ENCODE peak calls at places on chromosomes 5 and 9, in five cellular contexts. One of them, this sample, is unnamed.

GRCh38 chr5:75260708-75261107 is 24.0 kb upstream of the ANKRD31 start:
- DNase-seq in tibial artery: no peak
- DNase-seq in AG09319: no peak
- DNase-seq in tibial nerve: no peak
- DNase-seq in IMR-90: no peak
- DNase-seq in this sample: no peak

GRCh38 chr5:113047234-113047633 is 70.6 kb downstream of the DCP2 start:
- DNase-seq in IMR-90: no peak
- DNase-seq in tibial nerve: no peak
- DNase-seq in AG09319: no peak
- DNase-seq in tibial artery: no peak
- DNase-seq in this sample: no peak

GRCh38 chr5:179224741-179225140 is 120.5 kb downstream of the ADAMTS2 start:
- DNase-seq in AG09319: no peak
- DNase-seq in tibial artery: no peak
- DNase-seq in tibial nerve: no peak
- DNase-seq in IMR-90: no peak
- DNase-seq in this sample: no peak

GRCh38 chr5:59517926-59518585 is 375.5 kb downstream of the PDE4D start:
- DNase-seq in AG09319: no peak
- DNase-seq in IMR-90: peak; percentile 62
- DNase-seq in tibial nerve: no peak
- DNase-seq in tibial artery: no peak
- DNase-seq in this sample: no peak

GRCh38 chr9:17063535-17064135 is 71.2 kb upstream of the CNTLN start:
- DNase-seq in IMR-90: peak; percentile 64
- DNase-seq in tibial nerve: no peak
- DNase-seq in tibial artery: no peak
- DNase-seq in AG09319: peak; percentile 10
- DNase-seq in this sample: peak; percentile 11

GRCh38 chr9:80197661-80198060 is 625.9 kb downstream of the TLE4 start:
- DNase-seq in tibial artery: no peak
- DNase-seq in tibial nerve: no peak
- DNase-seq in AG09319: no peak
- DNase-seq in IMR-90: peak; percentile 84
- DNase-seq in this sample: no peak

GRCh38 chr9:111572945-111573604 is 26.4 kb downstream of the PTGR1 start:
- DNase-seq in IMR-90: peak; percentile 97
- DNase-seq in tibial nerve: no peak
- DNase-seq in tibial artery: no peak
- DNase-seq in AG09319: peak; percentile 88
- DNase-seq in this sample: no peak

GRCh38 chr9:11618241-11618805 is 1005.5 kb upstream of the PTPRD start:
- DNase-seq in tibial nerve: no peak
- DNase-seq in tibial artery: no peak
- DNase-seq in IMR-90: no peak
- DNase-seq in AG09319: no peak
- DNase-seq in this sample: no peak

GRCh38 chr9:86602715-86603114 is 248.5 kb upstream of the TUT7 start:
- DNase-seq in tibial nerve: no peak
- DNase-seq in IMR-90: no peak
- DNase-seq in AG09319: no peak
- DNase-seq in tibial artery: no peak
- DNase-seq in this sample: no peak

GRCh38 chr5:112388010-112388553 is 31.0 kb downstream of the EPB41L4A start:
- DNase-seq in AG09319: no peak
- DNase-seq in tibial artery: no peak
- DNase-seq in IMR-90: no peak
- DNase-seq in tibial nerve: no peak
- DNase-seq in this sample: no peak

GRCh38 chr9:103471241-103471640 is 476.1 kb downstream of the CYLC2 start:
- DNase-seq in tibial nerve: no peak
- DNase-seq in tibial artery: no peak
- DNase-seq in IMR-90: no peak
- DNase-seq in AG09319: no peak
- DNase-seq in this sample: no peak

GRCh38 chr5:132083065-132083678 is 9.6 kb downstream of the CSF2 start:
- DNase-seq in tibial nerve: no peak
- DNase-seq in IMR-90: no peak
- DNase-seq in AG09319: no peak
- DNase-seq in tibial artery: no peak
- DNase-seq in this sample: peak; percentile 79

GRCh38 chr9:5631021-5631420 is 2.1 kb downstream of the RIC1 start:
- DNase-seq in tibial artery: no peak
- DNase-seq in IMR-90: no peak
- DNase-seq in AG09319: no peak
- DNase-seq in tibial nerve: no peak
- DNase-seq in this sample: no peak

GRCh38 chr9:106757539-106757938 is 105.4 kb upstream of the ZNF462 start:
- DNase-seq in AG09319: no peak
- DNase-seq in tibial artery: no peak
- DNase-seq in IMR-90: no peak
- DNase-seq in tibial nerve: no peak
- DNase-seq in this sample: no peak

GRCh38 chr5:157159209-157159751 is 6.8 kb downstream of the GARIN3 start:
- DNase-seq in tibial artery: no peak
- DNase-seq in AG09319: no peak
- DNase-seq in tibial nerve: no peak
- DNase-seq in IMR-90: no peak
- DNase-seq in this sample: peak; percentile 70

GRCh38 chr5:36442352-36442751 is 140.7 kb upstream of the RANBP3L start:
- DNase-seq in IMR-90: no peak
- DNase-seq in AG09319: no peak
- DNase-seq in tibial nerve: no peak
- DNase-seq in tibial artery: no peak
- DNase-seq in this sample: no peak

GRCh38 chr5:35598707-35599370 is 18.8 kb upstream of the SPEF2 start:
- DNase-seq in IMR-90: no peak
- DNase-seq in tibial nerve: no peak
- DNase-seq in tibial artery: no peak
- DNase-seq in AG09319: no peak
- DNase-seq in this sample: no peak

GRCh38 chr9:127166651-127167524 is 44.5 kb upstream of the ANGPTL2 start:
- DNase-seq in tibial artery: no peak
- DNase-seq in tibial nerve: no peak
- DNase-seq in AG09319: no peak
- DNase-seq in IMR-90: peak; percentile 36
- DNase-seq in this sample: no peak

GRCh38 chr9:3916984-3917383 is 382.9 kb downstream of the GLIS3 start:
- DNase-seq in tibial nerve: no peak
- DNase-seq in tibial artery: no peak
- DNase-seq in IMR-90: peak; percentile 82
- DNase-seq in AG09319: peak; percentile 60
- DNase-seq in this sample: no peak

GRCh38 chr9:138003485-138004190 is 126.1 kb downstream of the CACNA1B start:
- DNase-seq in AG09319: no peak
- DNase-seq in tibial nerve: no peak
- DNase-seq in IMR-90: no peak
- DNase-seq in tibial artery: no peak
- DNase-seq in this sample: no peak

GRCh38 chr9:84652496-84653081 is 16.9 kb upstream of the NTRK2 start:
- DNase-seq in tibial artery: no peak
- DNase-seq in tibial nerve: no peak
- DNase-seq in IMR-90: no peak
- DNase-seq in AG09319: no peak
- DNase-seq in this sample: no peak

GRCh38 chr5:143396353-143396940 is 7.0 kb downstream of the NR3C1 start:
- DNase-seq in IMR-90: no peak
- DNase-seq in tibial artery: no peak
- DNase-seq in tibial nerve: no peak
- DNase-seq in AG09319: no peak
- DNase-seq in this sample: no peak

GRCh38 chr5:32068561-32068960 is 105.6 kb downstream of the GOLPH3 start:
- DNase-seq in tibial artery: no peak
- DNase-seq in IMR-90: no peak
- DNase-seq in AG09319: no peak
- DNase-seq in tibial nerve: no peak
- DNase-seq in this sample: no peak

GRCh38 chr5:84017704-84018240 is 297.1 kb upstream of the HAPLN1 start:
- DNase-seq in AG09319: no peak
- DNase-seq in tibial artery: no peak
- DNase-seq in IMR-90: peak; percentile 40
- DNase-seq in tibial nerve: no peak
- DNase-seq in this sample: no peak

GRCh38 chr5:73282383-73282782 is 109.4 kb downstream of the TMEM174 start:
- DNase-seq in IMR-90: no peak
- DNase-seq in tibial artery: no peak
- DNase-seq in AG09319: no peak
- DNase-seq in tibial nerve: no peak
- DNase-seq in this sample: no peak

GRCh38 chr5:1523793-1524480 is at the start of gene LPCAT1:
- DNase-seq in IMR-90: peak; percentile 60
- DNase-seq in AG09319: no peak
- DNase-seq in tibial artery: peak; percentile 54
- DNase-seq in tibial nerve: peak; percentile 46
- DNase-seq in this sample: peak; percentile 78

GRCh38 chr5:39891376-39891775 is 466.6 kb upstream of the DAB2 start:
- DNase-seq in tibial nerve: no peak
- DNase-seq in tibial artery: no peak
- DNase-seq in IMR-90: no peak
- DNase-seq in AG09319: no peak
- DNase-seq in this sample: no peak

GRCh38 chr9:86353591-86354047 is 591 bp downstream of the TUT7 start:
- DNase-seq in IMR-90: no peak
- DNase-seq in AG09319: no peak
- DNase-seq in tibial artery: no peak
- DNase-seq in tibial nerve: no peak
- DNase-seq in this sample: peak; percentile 47

GRCh38 chr9:27632254-27632653 is 59.0 kb upstream of the C9orf72 start:
- DNase-seq in tibial artery: no peak
- DNase-seq in IMR-90: no peak
- DNase-seq in AG09319: no peak
- DNase-seq in tibial nerve: no peak
- DNase-seq in this sample: no peak

GRCh38 chr5:68067353-68067752 is 148.2 kb upstream of the PIK3R1 start:
- DNase-seq in IMR-90: no peak
- DNase-seq in tibial nerve: no peak
- DNase-seq in AG09319: no peak
- DNase-seq in tibial artery: no peak
- DNase-seq in this sample: no peak

DNA sequence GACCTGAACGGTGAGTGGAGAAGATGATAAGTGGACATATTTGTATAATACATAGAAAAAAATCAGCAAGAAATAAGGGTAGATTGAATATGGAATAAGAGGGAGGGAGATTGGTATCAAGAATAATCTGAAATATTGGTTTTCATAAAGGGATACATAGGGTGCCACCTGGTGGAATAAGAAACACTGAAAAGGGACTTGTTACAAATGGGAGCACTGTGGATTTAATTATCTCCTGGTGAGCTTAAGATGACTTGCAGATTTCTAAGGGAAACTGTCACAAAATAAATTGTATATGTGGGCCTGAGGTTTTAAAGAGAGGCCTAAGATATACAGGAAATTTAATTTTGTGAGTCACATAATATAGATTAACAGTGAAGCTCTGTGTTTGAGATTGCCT is 1403.5 kb upstream of the CDH18 start:
- DNase-seq in tibial artery: no peak
- DNase-seq in AG09319: no peak
- DNase-seq in IMR-90: peak; percentile 9
- DNase-seq in tibial nerve: no peak
- DNase-seq in this sample: no peak
- TF ChIP-seq CTCF in tibial artery: peak; percentile 39
- TF ChIP-seq CTCF in AG09319: no peak
- TF ChIP-seq CTCF in IMR-90: no peak
- TF ChIP-seq CTCF in tibial nerve: no peak
- TF ChIP-seq CTCF in this sample: no peak

DNA sequence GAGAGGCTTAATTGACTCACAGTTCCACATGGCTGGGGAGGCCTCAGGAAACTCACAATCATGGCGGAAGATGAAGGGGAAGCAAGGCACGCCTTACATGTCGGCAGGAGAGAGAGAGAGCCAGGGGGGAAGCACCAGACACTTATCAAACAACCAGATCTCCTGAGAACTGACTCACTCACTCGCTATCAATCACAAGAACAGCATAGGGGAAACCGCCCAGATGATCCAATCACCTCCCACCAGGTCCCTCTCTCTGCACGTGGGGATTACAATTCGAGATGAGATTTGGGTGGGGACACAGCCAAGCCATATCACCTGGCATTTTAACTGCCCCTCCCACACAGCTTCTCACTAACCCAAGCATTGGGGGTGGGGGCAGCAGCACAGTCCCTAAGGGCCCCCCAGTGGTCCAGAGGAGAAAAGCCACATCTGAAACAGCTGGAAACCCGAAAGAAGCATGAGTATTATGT is 76.1 kb upstream of the ASS1 start:
- DNase-seq in AG09319: no peak
- DNase-seq in tibial nerve: no peak
- DNase-seq in IMR-90: no peak
- DNase-seq in tibial artery: no peak
- DNase-seq in this sample: peak; percentile 55
- TF ChIP-seq CTCF in AG09319: no peak
- TF ChIP-seq CTCF in tibial nerve: no peak
- TF ChIP-seq CTCF in IMR-90: peak; percentile 9
- TF ChIP-seq CTCF in tibial artery: no peak
- TF ChIP-seq CTCF in this sample: peak; percentile 18

GRCh38 chr9:33742519-33742918 is 52.8 kb upstream of the PRSS3 start:
- DNase-seq in IMR-90: no peak
- DNase-seq in tibial artery: no peak
- DNase-seq in AG09319: no peak
- DNase-seq in tibial nerve: no peak
- DNase-seq in this sample: no peak
- TF ChIP-seq CTCF in IMR-90: no peak
- TF ChIP-seq CTCF in tibial artery: no peak
- TF ChIP-seq CTCF in AG09319: no peak
- TF ChIP-seq CTCF in tibial nerve: no peak
- TF ChIP-seq CTCF in this sample: no peak

GRCh38 chr9:135697226-135697625 is 2.1 kb downstream of the SOHLH1 start:
- DNase-seq in AG09319: no peak
- DNase-seq in IMR-90: no peak
- DNase-seq in tibial artery: no peak
- DNase-seq in tibial nerve: no peak
- DNase-seq in this sample: no peak

GRCh38 chr9:135700525-135700924 is 1.2 kb upstream of the SOHLH1 start:
- DNase-seq in tibial nerve: no peak
- DNase-seq in tibial artery: no peak
- DNase-seq in IMR-90: no peak
- DNase-seq in AG09319: no peak
- DNase-seq in this sample: no peak

GRCh38 chr9:135699440-135699839 is at the start of gene SOHLH1:
- DNase-seq in IMR-90: no peak
- DNase-seq in tibial nerve: no peak
- DNase-seq in AG09319: no peak
- DNase-seq in tibial artery: no peak
- DNase-seq in this sample: no peak

GRCh38 chr9:135698236-135698635 is 1.0 kb downstream of the SOHLH1 start:
- DNase-seq in tibial artery: no peak
- DNase-seq in tibial nerve: no peak
- DNase-seq in AG09319: no peak
- DNase-seq in IMR-90: no peak
- DNase-seq in this sample: no peak

DNA sequence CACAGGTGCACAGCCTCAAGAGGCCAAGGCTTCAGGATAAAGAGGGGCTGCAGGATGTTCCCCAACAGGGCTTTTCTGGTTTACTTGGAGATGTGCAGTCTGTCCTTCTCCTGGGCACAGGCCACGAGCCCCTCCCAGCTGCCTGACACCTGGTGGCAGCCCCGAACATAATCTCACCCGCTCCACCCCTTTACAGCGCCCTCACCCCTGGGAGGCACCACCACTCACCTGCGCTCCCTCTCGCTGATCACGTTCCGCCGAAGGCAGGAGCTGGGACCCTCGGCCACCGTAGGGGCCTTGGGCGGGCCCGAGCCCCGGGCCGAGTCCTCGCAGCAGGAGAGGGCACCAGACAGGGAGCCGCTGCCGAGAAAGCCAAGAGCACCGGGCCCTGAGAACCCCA is 514 bp downstream of the SOHLH1 start:
- DNase-seq in tibial nerve: no peak
- DNase-seq in AG09319: no peak
- DNase-seq in tibial artery: no peak
- DNase-seq in IMR-90: no peak
- DNase-seq in this sample: no peak
- TF ChIP-seq CTCF in tibial nerve: no peak
- TF ChIP-seq CTCF in AG09319: no peak
- TF ChIP-seq CTCF in tibial artery: no peak
- TF ChIP-seq CTCF in IMR-90: no peak
- TF ChIP-seq CTCF in this sample: no peak